ENCODE peak calls at places on chromosomes 6 and 20, in nine cellular contexts. Y, L, T, D, G, C, O, B and S are unnamed samples.
A peak's percentile ranks its signal among the peaks of the same experiment; 100 is the strongest.

GRCh38 chr20:10524034-10524476 is 89.0 kb downstream of the SLX4IP start:
- DNase-seq in Y (no peak), L (peak; percentile 41), T (no peak), D (peak; percentile 15), G (no peak), C (peak; percentile 46), O (peak; percentile 8), B (peak; percentile 54), S (no peak)

GRCh38 chr6:27726620-27727023 is 185.6 kb downstream of the OR2B2 start:
- DNase-seq in Y (peak; percentile 67), L (peak; percentile 0), T (peak; percentile 71), D (no peak), G (no peak), C (no peak), O (no peak), B (peak; percentile 12), S (peak; percentile 40)

GRCh38 chr6:125102901-125103300 is 50.7 kb upstream of the TPD52L1 start:
- DNase-seq in Y (peak; percentile 66), L (peak; percentile 94), T (peak; percentile 70), D (no peak), G (no peak), C (no peak), O (peak; percentile 12), B (peak; percentile 97), S (peak; percentile 95)

GRCh38 chr20:16201191-16201590 is 372.1 kb downstream of the KIF16B start:
- DNase-seq in Y (no peak), L (no peak), T (peak; percentile 13), D (no peak), G (no peak), C (no peak), O (no peak), B (no peak), S (no peak)

GRCh38 chr6:46444772-46445454 is 46.3 kb downstream of the RCAN2 start:
- DNase-seq in Y (no peak), L (no peak), T (no peak), D (no peak), G (no peak), C (no peak), O (no peak), B (no peak), S (no peak)

GRCh38 chr6:129748901-129749748 is 39.1 kb upstream of the ARHGAP18 start:
- DNase-seq in Y (peak; percentile 78), L (peak; percentile 77), T (no peak), D (no peak), G (no peak), C (no peak), O (no peak), B (peak; percentile 80), S (peak; percentile 76)

GRCh38 chr6:129402244-129402643 is 307.7 kb downstream of the ARHGAP18 start:
- DNase-seq in Y (no peak), L (peak; percentile 16), T (no peak), D (no peak), G (no peak), C (no peak), O (no peak), B (peak; percentile 5), S (no peak)

GRCh38 chr20:44646641-44647274 is 4.7 kb downstream of the ADA start:
- DNase-seq in Y (no peak), L (peak; percentile 77), T (peak; percentile 24), D (no peak), G (no peak), C (no peak), O (no peak), B (peak; percentile 64), S (peak; percentile 49)

GRCh38 chr6:11354019-11354418 is 121.6 kb upstream of the NEDD9 start:
- DNase-seq in Y (peak; percentile 90), L (peak; percentile 58), T (no peak), D (no peak), G (no peak), C (peak; percentile 61), O (no peak), B (peak; percentile 85), S (peak; percentile 89)

GRCh38 chr6:11358904-11359840 is 126.7 kb upstream of the NEDD9 start:
- DNase-seq in Y (no peak), L (no peak), T (no peak), D (peak; percentile 34), G (no peak), C (no peak), O (no peak), B (no peak), S (peak; percentile 54)

GRCh38 chr6:11356404-11357155 is 124.1 kb upstream of the NEDD9 start:
- DNase-seq in Y (no peak), L (no peak), T (no peak), D (no peak), G (no peak), C (no peak), O (no peak), B (no peak), S (no peak)

GRCh38 chr6:11362481-11363018 is 130.1 kb upstream of the NEDD9 start:
- DNase-seq in Y (no peak), L (no peak), T (no peak), D (no peak), G (no peak), C (no peak), O (no peak), B (no peak), S (no peak)

DNA sequence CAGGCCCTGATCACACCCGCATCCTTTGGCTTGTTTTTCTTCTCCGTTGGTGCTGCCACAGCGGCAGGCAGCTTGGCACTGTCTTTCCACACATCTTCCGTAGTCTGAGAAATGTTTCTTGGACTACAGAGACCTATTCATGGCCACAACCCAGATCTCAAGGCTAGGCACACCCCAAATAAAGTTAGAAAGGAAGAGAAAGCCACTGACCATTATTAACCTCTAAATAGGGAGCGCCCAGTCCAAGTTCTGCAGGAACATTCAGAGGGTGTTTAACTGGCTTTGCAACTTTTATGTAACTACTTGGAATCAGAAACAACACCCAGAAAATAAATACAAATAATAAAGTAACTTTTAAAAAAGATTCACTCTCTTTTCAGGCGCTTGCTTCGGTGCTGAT is 124.8 kb upstream of the NEDD9 start:
- DNase-seq in Y (no peak), L (no peak), T (no peak), D (no peak), G (no peak), C (no peak), O (no peak), B (no peak), S (no peak)
- H3K27ac ChIP-seq in Y (no peak overlapping the region), L (no peak overlapping the region), T (no peak overlapping the region), D (peak overlapping the region; percentile 27), G (peak overlapping the region; percentile 55), C (peak overlapping the region; percentile 68), O (no peak overlapping the region), B (no peak overlapping the region), S (peak overlapping the region; percentile 60)

GRCh38 chr20:41260734-41261220 is 56.8 kb downstream of the ZHX3 start:
- DNase-seq in Y (no peak), L (no peak), T (no peak), D (no peak), G (no peak), C (no peak), O (no peak), B (no peak), S (no peak)
- TF ChIP-seq CTCF in Y (no peak), L (no peak), T (no peak), D (no peak), G (no peak), C (no peak), O (no peak), B (no peak), S (no peak)

DNA sequence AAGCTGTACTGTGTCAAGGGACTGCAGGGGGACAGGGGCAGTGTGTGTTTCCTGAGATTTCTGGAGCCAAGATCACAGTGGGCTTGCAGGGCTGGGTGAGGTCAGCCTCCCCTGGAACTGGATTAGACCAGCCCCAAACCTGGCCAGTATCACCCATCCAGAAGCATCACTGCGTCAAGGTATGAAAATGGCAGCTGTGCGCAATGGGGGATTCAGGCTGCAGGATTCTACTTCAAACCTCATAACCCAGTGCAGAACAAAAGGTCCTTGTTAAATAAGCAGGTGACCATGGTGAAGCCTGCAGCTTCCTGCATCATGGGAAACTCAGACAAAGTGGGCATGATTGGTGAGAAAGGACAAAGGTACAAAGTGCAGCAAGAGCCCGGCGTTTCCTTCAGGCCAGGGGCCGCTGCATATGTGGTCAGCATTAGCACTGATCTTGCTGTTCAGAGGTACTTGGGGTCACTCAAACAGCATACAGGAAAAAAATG is 33.4 kb downstream of the TRAF3IP2 start:
- DNase-seq in Y (no peak), L (no peak), T (no peak), D (no peak), G (no peak), C (no peak), O (no peak), B (no peak), S (no peak)
- H3K4me1 ChIP-seq in Y (peaks cover 54% of the 10 kb centered on the region), L (peaks cover 29% of the 10 kb centered on the region), T (peaks cover 16% of the 10 kb centered on the region), D (peaks cover 22% of the 10 kb centered on the region), G (peaks cover 8% of the 10 kb centered on the region), C (no peaks in the 10 kb centered on the region), O (peaks cover 3% of the 10 kb centered on the region), B (peaks cover 28% of the 10 kb centered on the region), S (peaks cover 41% of the 10 kb centered on the region)

GRCh38 chr20:53867741-53868351 is 202.5 kb downstream of the BCAS1 start:
- DNase-seq in Y (peak; percentile 85), L (no peak), T (no peak), D (no peak), G (no peak), C (no peak), O (no peak), B (no peak), S (peak; percentile 88)
- H3K27ac ChIP-seq in Y (peak overlapping the region; percentile 91), L (no peak overlapping the region), T (peak overlapping the region; percentile 79), D (peak overlapping the region; percentile 94), G (no peak overlapping the region), C (no peak overlapping the region), O (peak overlapping the region; percentile 73), B (no peak overlapping the region), S (peak overlapping the region; percentile 94)